ENCODE peak calls at places on chromosomes 11 and 22, in eight cellular contexts. G is NCI-H1092 treated with DMSO at 0.1 percent for 48 hours; Q is NCI-H2081; N is NCI-H1930; V is right lobe of liver; U is suprapubic skin; T is iPS-NIHi11; Z is stimulated activated CD8-positive, alpha-beta memory T cell treated with anti-CD3 and anti-CD28 coated beads, Interleukin-15, amount 100 ng/mL, for 24 hours. W is an unnamed sample.
A peak's percentile ranks its signal among the peaks of the same experiment; 100 is the strongest.

GRCh38 chr11:102927624-102927990 is 27.9 kb downstream of the MMP13 start:
- DNase-seq in G (no peak), Q (no peak), N (no peak), V (peak; percentile 23), U (no peak), T (no peak), Z (no peak), W (no peak)

GRCh38 chr11:46686886-46687810 is 13.3 kb downstream of the ARHGAP1 start:
- DNase-seq in U (no peak), V (no peak), T (no peak), Z (no peak), Q (peak; percentile 59), N (no peak), G (no peak), W (no peak)

GRCh38 chr11:61181489-61181888 is 20.3 kb upstream of the VPS37C start:
- DNase-seq in V (no peak), T (peak; percentile 0), Z (no peak), U (no peak), Q (no peak), G (no peak), N (no peak), W (no peak)

GRCh38 chr22:20945578-20945934 is 21.5 kb upstream of the AIFM3 start:
- DNase-seq in U (no peak), Q (no peak), N (no peak), G (no peak), Z (no peak), T (no peak), V (no peak), W (no peak)

GRCh38 chr11:122439911-122440782 is 215.4 kb upstream of the UBASH3B start:
- DNase-seq in G (peak; percentile 74), Q (peak; percentile 49), T (peak; percentile 77), Z (no peak), V (peak; percentile 35), N (no peak), U (peak; percentile 58), W (no peak)

GRCh38 chr11:77190331-77191075 is 62.5 kb downstream of the MYO7A start:
- DNase-seq in Z (no peak), Q (no peak), T (no peak), G (no peak), V (no peak), U (no peak), N (no peak), W (no peak)

GRCh38 chr11:108592591-108593213 is 866 bp downstream of the EXPH5 start:
- DNase-seq in Q (no peak), V (peak; percentile 56), T (peak; percentile 35), Z (peak; percentile 9), N (no peak), U (no peak), G (peak; percentile 9), W (no peak)

GRCh38 chr11:108886608-108887007 is 221.7 kb downstream of the DDX10 start:
- DNase-seq in Z (no peak), T (no peak), Q (no peak), G (no peak), N (no peak), V (no peak), U (no peak), W (no peak)

GRCh38 chr11:129117595-129118350 is 74.4 kb downstream of the ARHGAP32 start:
- DNase-seq in Q (peak; percentile 68), V (no peak), N (no peak), U (no peak), G (peak; percentile 84), Z (no peak), T (peak; percentile 61), W (peak; percentile 5)

GRCh38 chr11:34214961-34215805 is 109.8 kb downstream of the NAT10 start:
- DNase-seq in U (no peak), Q (no peak), Z (peak; percentile 41), N (no peak), T (no peak), V (peak; percentile 42), G (no peak), W (no peak)

W was measured in iPS DF 19.7.